ENCODE peak calls at places on chromosome 19, in five cellular contexts. E is neuronal stem cell, D is adrenal gland, J is fibroblast of lung, Z is right atrium auricular region. R is an unnamed sample. For H3K36me3, the result is how much of the 10 kb centered on the place peaks cover.

GRCh38 chr19:10402441-10403038 is 802 bp downstream of the CDC37 start:
- DNase-seq in J (peak), D (peak), E (no peak), Z (no peak), R (peak)

GRCh38 chr19:48997972-48998371 is 4.3 kb downstream of the RUVBL2 start:
- DNase-seq in J (peak), E (peak), Z (no peak), D (no peak), R (peak)

GRCh38 chr19:15292847-15293582 is 39.3 kb downstream of the BRD4 start:
- DNase-seq in Z (no peak), D (no peak), J (peak), E (no peak), R (peak)

GRCh38 chr19:38686530-38686888 is 39.1 kb downstream of the ACTN4 start:
- DNase-seq in E (no peak), Z (no peak), J (no peak), D (no peak), R (no peak)

GRCh38 chr19:23909222-23909621 is 5.5 kb upstream of the ZNF726 start:
- DNase-seq in J (no peak), E (no peak), D (no peak), Z (no peak), R (no peak)

GRCh38 chr19:38869836-38870607 is 8.1 kb downstream of the RINL start:
- DNase-seq in E (peak), Z (peak), J (peak), D (peak), R (peak)

GRCh38 chr19:575527-576506 is 3.4 kb downstream of the BSG start:
- DNase-seq in J (peak), Z (peak), E (no peak), D (peak), R (peak)

GRCh38 chr19:14550201-14550754 is 20.9 kb downstream of the TECR start:
- DNase-seq in D (peak), Z (no peak), J (no peak), E (no peak), R (no peak)

GRCh38 chr19:49324801-49325491 is at the start of gene SLC6A16:
- DNase-seq in Z (peak), E (no peak), J (no peak), D (no peak), R (no peak)

GRCh38 chr19:18309525-18310064 is 13.3 kb downstream of the LSM4 start:
- DNase-seq in J (no peak), D (no peak), E (no peak), Z (no peak), R (no peak)

GRCh38 chr19:4935449-4935848 is 26.1 kb downstream of the UHRF1 start:
- DNase-seq in Z (no peak), D (no peak), J (no peak), E (no peak), R (no peak)

GRCh38 chr19:35732540-35733179 is 9.6 kb downstream of the IGFLR1 start:
- DNase-seq in J (no peak), E (no peak), D (no peak), Z (no peak), R (no peak)
- H3K36me3 ChIP-seq in J (half or more), E (half or more), D (half or more), Z (half or more), R (half or more)

DNA sequence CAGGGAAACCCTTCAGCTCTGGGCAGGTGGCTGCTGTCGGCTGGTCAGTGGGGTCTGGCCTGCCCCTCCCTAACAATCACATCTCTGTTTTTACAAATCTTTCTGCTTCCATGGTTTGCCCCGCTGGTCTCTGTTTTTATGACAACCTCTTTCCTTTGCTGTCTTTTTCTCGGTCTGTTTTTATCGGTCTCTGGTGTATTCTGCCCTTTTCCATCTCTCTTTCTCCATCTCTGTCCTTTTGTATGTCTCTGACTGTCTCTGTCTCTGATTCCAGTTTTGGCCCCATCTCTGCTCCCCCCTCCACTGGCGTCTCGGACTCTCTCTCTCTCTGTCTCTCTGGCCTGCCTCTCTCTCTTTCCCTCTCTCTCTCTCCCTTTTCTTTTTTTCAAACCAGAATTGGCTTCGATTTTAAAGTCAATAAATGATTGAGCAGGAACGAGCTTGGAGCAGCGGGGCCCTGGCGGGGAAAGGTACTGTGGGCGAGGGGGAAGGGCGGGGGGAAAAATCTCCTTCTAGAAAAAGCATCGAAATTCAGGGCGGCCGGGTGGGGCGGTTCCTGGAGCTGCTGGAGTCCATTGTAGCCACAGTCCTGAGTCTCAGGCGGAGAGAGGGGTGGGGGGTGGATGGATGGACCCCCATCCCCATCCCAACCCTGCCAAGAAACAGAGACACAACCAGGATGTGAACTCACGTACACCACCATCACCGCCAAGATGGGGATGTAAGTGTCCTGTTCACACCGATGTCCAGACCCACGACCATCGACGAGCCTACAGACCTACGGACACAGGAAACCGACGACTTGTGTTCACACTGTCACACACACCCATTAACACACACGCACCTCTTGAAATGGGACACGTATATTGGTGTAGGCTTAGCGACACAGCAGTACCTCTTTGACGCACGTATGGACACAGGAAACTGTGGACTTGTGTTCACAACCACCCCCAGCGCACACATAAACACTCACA is 3.0 kb downstream of the NFIX start:
- DNase-seq in Z (no peak), J (no peak), D (no peak), E (no peak), R (no peak)
- H3K4me3 ChIP-seq in Z (no peak), J (peak), D (no peak), E (no peak), R (peak)

GRCh38 chr19:28633223-28634030 is 579.5 kb downstream of the UQCRFS1 start:
- DNase-seq in D (peak), E (peak), Z (no peak), J (peak), R (peak)

GRCh38 chr19:28634031-28634328 is 579.0 kb downstream of the UQCRFS1 start:
- DNase-seq in J (no peak), E (no peak), Z (no peak), D (no peak), R (no peak)

GRCh38 chr19:28634837-28635236 is 578.1 kb downstream of the UQCRFS1 start:
- DNase-seq in Z (no peak), J (no peak), E (no peak), D (no peak), R (no peak)

GRCh38 chr19:28631931-28632330 is 581.0 kb downstream of the UQCRFS1 start:
- DNase-seq in Z (no peak), D (no peak), E (no peak), J (no peak), R (no peak)

GRCh38 chr19:28632357-28633076 is 580.4 kb downstream of the UQCRFS1 start:
- DNase-seq in D (no peak), Z (no peak), E (no peak), J (no peak), R (no peak)
- H3K36me3 ChIP-seq in D (under half), Z (under half), E (under half), J (under half), R (under half)

GRCh38 chr19:6890421-6890913 is 3.1 kb downstream of the ADGRE1 start:
- DNase-seq in J (no peak), D (no peak), E (no peak), Z (no peak), R (no peak)

GRCh38 chr19:6890938-6891337 is 3.6 kb downstream of the ADGRE1 start:
- DNase-seq in J (no peak), D (no peak), Z (no peak), E (no peak), R (no peak)

GRCh38 chr19:6888967-6889366 is 1.6 kb downstream of the ADGRE1 start:
- DNase-seq in D (no peak), J (no peak), E (no peak), Z (no peak), R (no peak)

GRCh38 chr19:6894313-6894712 is 6.9 kb downstream of the ADGRE1 start:
- DNase-seq in E (no peak), J (no peak), Z (no peak), D (no peak), R (no peak)

GRCh38 chr19:6891761-6892385 is 4.5 kb downstream of the ADGRE1 start:
- DNase-seq in E (no peak), Z (no peak), J (no peak), D (no peak), R (no peak)
- H3K4me3 ChIP-seq in E (no peak), Z (no peak), J (no peak), D (no peak), R (no peak)

DNA sequence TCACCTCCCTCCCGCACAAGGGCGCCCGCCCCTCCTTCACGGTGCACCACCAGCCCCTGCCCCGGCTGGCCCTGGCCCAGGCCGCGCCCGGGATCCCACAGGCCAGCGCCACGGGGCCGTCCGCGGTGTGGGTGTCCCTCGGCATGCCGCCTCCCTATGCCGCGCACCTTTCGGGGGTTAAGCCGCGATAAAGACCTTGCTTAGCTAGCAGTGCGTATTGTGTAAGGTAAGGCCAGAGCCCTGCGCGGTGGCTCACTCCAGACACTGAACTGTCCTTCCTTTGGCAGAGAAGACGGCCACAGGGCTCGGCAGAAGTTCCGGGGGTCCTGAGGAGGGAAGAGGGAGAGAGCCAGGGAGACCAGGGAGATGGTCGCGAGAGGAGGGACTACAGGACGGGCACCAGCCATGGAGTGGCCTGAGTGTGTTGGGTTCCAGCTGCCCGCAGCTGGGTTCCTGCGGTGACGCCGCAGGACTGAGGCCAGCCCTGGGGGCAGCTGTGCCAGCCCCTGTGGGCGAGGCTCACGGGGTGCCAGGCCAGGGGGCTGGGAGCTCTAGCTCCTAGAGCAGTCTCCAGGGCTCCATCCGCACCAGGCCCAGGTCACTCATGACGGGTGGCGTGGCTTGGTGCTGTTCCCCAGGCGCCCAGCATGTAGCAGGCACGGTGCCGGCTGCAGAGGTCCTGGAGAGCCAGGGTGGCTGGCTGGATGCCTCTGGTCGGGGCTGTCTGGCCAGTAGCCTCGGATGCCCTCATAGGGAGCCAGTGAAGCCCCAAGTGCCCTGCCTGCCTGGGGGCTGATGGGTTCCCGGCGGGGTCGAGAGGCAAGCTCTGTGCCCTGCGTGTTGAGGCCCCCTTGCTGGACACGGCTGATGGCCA is 7.7 kb downstream of the PLEKHJ1 start:
- DNase-seq in E (no peak), Z (no peak), J (no peak), D (no peak), R (no peak)
- H3K36me3 ChIP-seq in E (half or more), Z (half or more), J (half or more), D (half or more), R (under half)

DNA sequence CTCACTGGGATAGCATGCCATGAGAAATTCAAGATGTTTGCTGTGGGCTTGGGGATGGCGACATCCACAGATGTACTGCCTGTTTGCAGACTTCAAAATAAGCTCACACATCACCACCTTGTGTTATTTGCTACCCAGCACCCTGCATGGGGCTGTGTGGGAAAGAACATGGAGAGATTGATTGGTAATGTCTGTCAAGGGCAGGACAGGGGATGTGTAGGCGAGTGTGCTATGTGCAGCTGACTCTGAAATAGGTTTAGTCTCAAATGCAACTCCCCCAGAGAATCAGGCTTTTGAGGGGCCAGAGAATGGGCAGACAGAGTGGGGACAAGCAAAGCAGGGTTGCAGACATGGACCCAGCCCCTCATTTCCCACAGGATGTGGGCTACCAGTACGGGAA is 24.8 kb downstream of the PNPLA6 start:
- DNase-seq in Z (no peak), D (no peak), J (no peak), E (no peak), R (no peak)
- H3K4me3 ChIP-seq in Z (no peak), D (no peak), J (no peak), E (no peak), R (no peak)

R was measured in MG63.